ENCODE peak calls at places on chromosome 13, in six cellular contexts. O, Z, Q, H, X and E are unnamed samples.

GRCh38 chr13:77523834-77524728 is 11.4 kb upstream of the SCEL start:
- DNase-seq in Q (no peak), H (no peak), X (no peak), O (no peak), Z (no peak), E (no peak)

GRCh38 chr13:112457485-112457884 is 81.3 kb downstream of the SPACA7 start:
- DNase-seq in Z (no peak), X (no peak), Q (no peak), O (no peak), H (peak), E (no peak)

GRCh38 chr13:96994030-96994848 is at the start of gene OXGR1:
- DNase-seq in O (no peak), H (no peak), Q (no peak), X (no peak), Z (peak), E (peak)

GRCh38 chr13:21130116-21130515 is 46.2 kb downstream of the SKA3 start:
- DNase-seq in Z (no peak), X (no peak), Q (no peak), H (no peak), O (no peak), E (no peak)

GRCh38 chr13:89267734-89268133 is 1596.6 kb downstream of the SLITRK5 start:
- DNase-seq in H (no peak), O (no peak), X (no peak), Q (peak), Z (no peak), E (no peak)

GRCh38 chr13:92590503-92590908 is 636.1 kb upstream of the GPC6 start:
- DNase-seq in H (peak), Z (no peak), X (no peak), Q (peak), O (no peak), E (no peak)

GRCh38 chr13:93230466-93230865 is 3.9 kb downstream of the GPC6 start:
- DNase-seq in X (no peak), Z (no peak), Q (no peak), H (no peak), O (peak), E (no peak)

GRCh38 chr13:44004881-44005280 is 125.2 kb downstream of the LACC1 start:
- DNase-seq in H (no peak), Z (no peak), Q (peak), X (no peak), O (peak), E (no peak)

GRCh38 chr13:75365724-75366173 is 116.2 kb downstream of the TBC1D4 start:
- DNase-seq in H (no peak), Q (peak), X (no peak), O (peak), Z (no peak), E (no peak)

GRCh38 chr13:112721198-112722104 is 31.6 kb downstream of the ATP11A start:
- DNase-seq in O (no peak), Z (peak), Q (no peak), H (no peak), X (no peak), E (no peak)

GRCh38 chr13:76644906-76645305 is 241.3 kb downstream of the KCTD12 start:
- DNase-seq in Z (no peak), Q (no peak), H (no peak), X (no peak), O (no peak), E (no peak)

GRCh38 chr13:110620596-110620995 is 5.3 kb downstream of the NAXD start:
- DNase-seq in X (no peak), H (no peak), O (no peak), Q (no peak), Z (no peak), E (no peak)

GRCh38 chr13:41054919-41055619 is 6.2 kb upstream of the WBP4 start:
- DNase-seq in Z (no peak), X (no peak), H (no peak), Q (no peak), O (no peak), E (no peak)

GRCh38 chr13:95643814-95644598 is 500 bp downstream of the DZIP1 start:
- DNase-seq in Z (no peak), X (no peak), Q (no peak), O (no peak), H (no peak), E (peak)

GRCh38 chr13:42883771-42884170 is 102.4 kb downstream of the FAM216B start:
- DNase-seq in H (peak), O (no peak), Z (peak), X (no peak), Q (no peak), E (no peak)

GRCh38 chr13:102707465-102707864 is 12.6 kb upstream of the METTL21C start:
- DNase-seq in Q (peak), O (peak), X (no peak), H (peak), Z (no peak), E (no peak)

GRCh38 chr13:83125791-83126190 is 756.5 kb downstream of the SLITRK1 start:
- DNase-seq in Q (no peak), O (no peak), H (no peak), X (no peak), Z (no peak), E (no peak)

GRCh38 chr13:98270819-98271218 is 93.8 kb upstream of the RNF113B start:
- DNase-seq in O (no peak), X (no peak), Q (no peak), Z (no peak), H (no peak), E (no peak)

GRCh38 chr13:77386880-77387606 is 60.1 kb upstream of the MYCBP2 start:
- DNase-seq in X (no peak), H (no peak), Z (no peak), Q (peak), O (peak), E (no peak)

GRCh38 chr13:72208112-72208645 is 341.2 kb upstream of the DACH1 start:
- DNase-seq in Z (no peak), Q (no peak), X (no peak), H (no peak), O (no peak), E (no peak)

GRCh38 chr13:35675651-35676050 is 199.2 kb upstream of the MAB21L1 start:
- DNase-seq in Q (no peak), X (no peak), O (no peak), Z (no peak), H (peak), E (no peak)

GRCh38 chr13:110340812-110341444 is 33.8 kb downstream of the COL4A2 start:
- DNase-seq in X (no peak), H (no peak), O (no peak), Z (peak), Q (no peak), E (no peak)

GRCh38 chr13:31119966-31120733 is 41.6 kb downstream of the HSPH1 start:
- DNase-seq in O (no peak), Z (no peak), X (no peak), H (peak), Q (no peak), E (no peak)

GRCh38 chr13:33153421-33154381 is 131.9 kb downstream of the STARD13 start:
- DNase-seq in O (no peak), Q (no peak), H (no peak), Z (peak), X (no peak), E (no peak)

GRCh38 chr13:50678464-50679162 is 164.9 kb downstream of the DLEU7 start:
- DNase-seq in H (no peak), X (no peak), Q (peak), O (peak), Z (no peak), E (no peak)

GRCh38 chr13:45737571-45738002 is 35.5 kb downstream of the CBY2 start:
- DNase-seq in O (no peak), H (no peak), Q (no peak), Z (no peak), X (no peak), E (peak)

GRCh38 chr13:51585234-51585672 is 991 bp downstream of the WDFY2 start:
- DNase-seq in Z (peak), Q (no peak), X (no peak), O (no peak), H (no peak), E (no peak)

GRCh38 chr13:43682698-43683097 is 104.1 kb downstream of the ENOX1 start:
- DNase-seq in X (no peak), O (no peak), Z (no peak), Q (no peak), H (no peak), E (no peak)